ENCODE peak calls at places on chromosomes 3 and 15, in seven cellular contexts. V is Caco-2, S is mesothelial cell of epicardium, P is upper lobe of right lung, D is AG09319, Q is cardiac fibroblast, O is AG09309. M is an unnamed sample.

GRCh38 chr3:165128544-165128943 is 50.2 kb upstream of the SI start:
- DNase-seq in V (no peak), S (no peak), Q (no peak), P (no peak), D (no peak), O (no peak), M (no peak)

GRCh38 chr15:51842852-51843737 is 13.6 kb downstream of the TMOD3 start:
- DNase-seq in P (no peak), D (no peak), Q (no peak), S (no peak), O (no peak), V (peak), M (no peak)

GRCh38 chr3:15434756-15435155 is 7.4 kb downstream of the EAF1 start:
- DNase-seq in V (no peak), O (no peak), Q (no peak), P (no peak), D (no peak), S (no peak), M (no peak)

GRCh38 chr3:38038447-38038911 is 529 bp upstream of the DLEC1 start:
- DNase-seq in S (no peak), O (no peak), Q (no peak), P (no peak), D (no peak), V (no peak), M (no peak)

GRCh38 chr3:17384567-17385296 is 357.7 kb downstream of the TBC1D5 start:
- DNase-seq in P (no peak), V (no peak), O (no peak), S (no peak), D (no peak), Q (no peak), M (no peak)

GRCh38 chr3:118863731-118864322 is 170.8 kb downstream of the IGSF11 start:
- DNase-seq in O (no peak), V (no peak), S (no peak), D (no peak), P (no peak), Q (no peak), M (no peak)

GRCh38 chr3:25910997-25911396 is 121.1 kb downstream of the OXSM start:
- DNase-seq in Q (peak), V (no peak), P (peak), D (no peak), O (no peak), S (no peak), M (no peak)

GRCh38 chr15:92949604-92950249 is 49.6 kb downstream of the CHD2 start:
- DNase-seq in S (no peak), D (no peak), Q (no peak), O (no peak), P (no peak), V (peak), M (no peak)

GRCh38 chr15:76929011-76929760 is 2.4 kb upstream of the RCN2 start:
- DNase-seq in Q (no peak), O (no peak), P (no peak), D (no peak), S (no peak), V (no peak), M (no peak)

GRCh38 chr15:85793641-85794597 is 806 bp downstream of the KLHL25 start:
- DNase-seq in O (no peak), P (peak), V (no peak), S (no peak), Q (peak), D (no peak), M (no peak)

GRCh38 chr15:48005921-48006541 is 114.8 kb upstream of the SLC24A5 start:
- DNase-seq in S (peak), P (no peak), D (no peak), Q (no peak), V (no peak), O (no peak), M (peak)

GRCh38 chr15:100115711-100116090 is 226.1 kb downstream of the ADAMTS17 start:
- DNase-seq in D (no peak), V (no peak), Q (peak), O (no peak), P (peak), S (no peak), M (no peak)

GRCh38 chr3:87503901-87504498 is 227.6 kb upstream of the POU1F1 start:
- DNase-seq in O (peak), Q (peak), S (no peak), P (no peak), V (no peak), D (peak), M (peak)

GRCh38 chr15:74174216-74174965 is 881 bp downstream of the ISLR start:
- DNase-seq in S (peak), D (no peak), P (no peak), O (no peak), V (no peak), Q (peak), M (no peak)

GRCh38 chr3:111286749-111287148 is 215.1 kb downstream of the NECTIN3 start:
- DNase-seq in O (no peak), V (no peak), P (no peak), S (no peak), D (no peak), Q (no peak), M (no peak)

GRCh38 chr3:39101022-39101689 is 6.3 kb downstream of the GORASP1 start:
- DNase-seq in V (no peak), Q (peak), D (no peak), S (no peak), P (no peak), O (no peak), M (no peak)

GRCh38 chr3:86990734-86991481 is at the start of gene VGLL3:
- DNase-seq in O (no peak), S (peak), V (peak), P (peak), Q (peak), D (peak), M (peak)

GRCh38 chr15:79432345-79433311 is 492 bp downstream of the MINAR1 start:
- DNase-seq in D (no peak), O (no peak), S (no peak), Q (peak), V (no peak), P (no peak), M (no peak)

GRCh38 chr3:41710646-41711388 is 251.1 kb downstream of the ULK4 start:
- DNase-seq in O (peak), V (no peak), P (no peak), D (peak), S (no peak), Q (peak), M (peak)

GRCh38 chr3:58679974-58680656 is 13.5 kb upstream of the FAM3D start:
- DNase-seq in D (no peak), S (no peak), O (no peak), V (no peak), P (no peak), Q (no peak), M (no peak)

GRCh38 chr3:47282424-47283192 is at the start of the genes KIF9 and KLHL18:
- DNase-seq in D (peak), O (peak), Q (peak), P (peak), V (peak), S (peak), M (peak)
- TF ChIP-seq CTCF in D (no peak), O (peak), Q (no peak), P (no peak), V (no peak), S (no peak), M (no peak)

GRCh38 chr3:112561693-112562529 is at the start of the genes ATG3 and SLC35A5:
- DNase-seq in P (peak), S (peak), D (peak), Q (peak), V (peak), O (peak), M (peak)
- TF ChIP-seq CTCF in P (no peak), S (no peak), D (no peak), Q (no peak), V (no peak), O (no peak), M (no peak)

GRCh38 chr15:68658641-68659358 is 80.0 kb downstream of the CORO2B start:
- DNase-seq in P (peak), S (no peak), Q (no peak), O (no peak), V (no peak), D (no peak), M (no peak)
- TF ChIP-seq CTCF in P (no peak), S (no peak), Q (no peak), O (no peak), V (peak), D (no peak), M (peak)

GRCh38 chr3:113617726-113618125 is 78.7 kb downstream of the USF3 start:
- DNase-seq in V (no peak), P (no peak), Q (no peak), S (no peak), D (no peak), O (no peak), M (no peak)
- TF ChIP-seq CTCF in V (no peak), P (no peak), Q (no peak), S (no peak), D (no peak), O (no peak), M (no peak)